ENCODE peak calls at places on chromosome 21, in nine cellular contexts. One of them, this sample, is unnamed. For H3K36me3 and H3K9me3, the result is how much of the 10 kb centered on the place peaks cover.

GRCh38 chr21:38165466-38166213 is 91.2 kb upstream of the KCNJ15 start:
- DNase-seq in heart right ventricle: no peak
- DNase-seq in endodermal cell: peak
- DNase-seq in breast epithelium: no peak
- DNase-seq in heart left ventricle: no peak
- DNase-seq in ovary: no peak
- DNase-seq in aorta: no peak
- DNase-seq in adipocyte: no peak
- DNase-seq in body of pancreas: no peak
- DNase-seq in this sample: no peak

GRCh38 chr21:28142692-28143091 is 850.0 kb downstream of the LTN1 start:
- DNase-seq in heart right ventricle: no peak
- DNase-seq in endodermal cell: no peak
- DNase-seq in breast epithelium: no peak
- DNase-seq in heart left ventricle: no peak
- DNase-seq in ovary: no peak
- DNase-seq in aorta: no peak
- DNase-seq in adipocyte: peak
- DNase-seq in body of pancreas: no peak
- DNase-seq in this sample: no peak

GRCh38 chr21:37644666-37645065 is 271.6 kb downstream of the KCNJ6 start:
- DNase-seq in heart right ventricle: peak
- DNase-seq in endodermal cell: no peak
- DNase-seq in breast epithelium: no peak
- DNase-seq in heart left ventricle: no peak
- DNase-seq in ovary: no peak
- DNase-seq in aorta: no peak
- DNase-seq in adipocyte: no peak
- DNase-seq in body of pancreas: no peak
- DNase-seq in this sample: no peak

GRCh38 chr21:15309721-15310120 is 244.9 kb upstream of the NRIP1 start:
- DNase-seq in heart right ventricle: peak
- DNase-seq in endodermal cell: no peak
- DNase-seq in breast epithelium: no peak
- DNase-seq in heart left ventricle: peak
- DNase-seq in ovary: peak
- DNase-seq in aorta: peak
- DNase-seq in adipocyte: no peak
- DNase-seq in body of pancreas: peak
- DNase-seq in this sample: no peak

GRCh38 chr21:14545906-14546480 is at the start of gene SAMSN1:
- DNase-seq in heart right ventricle: no peak
- DNase-seq in endodermal cell: no peak
- DNase-seq in breast epithelium: no peak
- DNase-seq in heart left ventricle: peak
- DNase-seq in ovary: no peak
- DNase-seq in aorta: peak
- DNase-seq in adipocyte: no peak
- DNase-seq in body of pancreas: peak
- DNase-seq in this sample: peak

GRCh38 chr21:14815001-14815400 is 249.8 kb downstream of the NRIP1 start:
- DNase-seq in heart right ventricle: no peak
- DNase-seq in endodermal cell: no peak
- DNase-seq in breast epithelium: no peak
- DNase-seq in heart left ventricle: no peak
- DNase-seq in ovary: no peak
- DNase-seq in aorta: no peak
- DNase-seq in adipocyte: peak
- DNase-seq in body of pancreas: no peak
- DNase-seq in this sample: no peak

GRCh38 chr21:41957991-41958766 is 4.4 kb upstream of the C2CD2 start:
- DNase-seq in heart right ventricle: peak
- DNase-seq in endodermal cell: peak
- DNase-seq in breast epithelium: peak
- DNase-seq in heart left ventricle: peak
- DNase-seq in ovary: peak
- DNase-seq in aorta: peak
- DNase-seq in adipocyte: peak
- DNase-seq in body of pancreas: peak
- DNase-seq in this sample: no peak

GRCh38 chr21:15197696-15198095 is 132.9 kb upstream of the NRIP1 start:
- DNase-seq in heart right ventricle: no peak
- DNase-seq in endodermal cell: no peak
- DNase-seq in breast epithelium: no peak
- DNase-seq in heart left ventricle: no peak
- DNase-seq in ovary: no peak
- DNase-seq in aorta: no peak
- DNase-seq in adipocyte: no peak
- DNase-seq in body of pancreas: no peak
- DNase-seq in this sample: no peak

GRCh38 chr21:39094087-39094785 is 89.0 kb downstream of the PSMG1 start:
- DNase-seq in heart right ventricle: no peak
- DNase-seq in endodermal cell: no peak
- DNase-seq in breast epithelium: no peak
- DNase-seq in heart left ventricle: no peak
- DNase-seq in ovary: no peak
- DNase-seq in aorta: no peak
- DNase-seq in adipocyte: no peak
- DNase-seq in body of pancreas: no peak
- DNase-seq in this sample: no peak

GRCh38 chr21:41827951-41828883 is 50.9 kb downstream of the PRDM15 start:
- DNase-seq in heart right ventricle: no peak
- DNase-seq in endodermal cell: no peak
- DNase-seq in breast epithelium: no peak
- DNase-seq in heart left ventricle: no peak
- DNase-seq in ovary: no peak
- DNase-seq in aorta: peak
- DNase-seq in adipocyte: no peak
- DNase-seq in body of pancreas: no peak
- DNase-seq in this sample: no peak

GRCh38 chr21:38380391-38381137 is 117.7 kb downstream of the ERG start:
- DNase-seq in heart right ventricle: no peak
- DNase-seq in endodermal cell: no peak
- DNase-seq in breast epithelium: no peak
- DNase-seq in heart left ventricle: no peak
- DNase-seq in ovary: no peak
- DNase-seq in aorta: peak
- DNase-seq in adipocyte: peak
- DNase-seq in body of pancreas: no peak
- DNase-seq in this sample: no peak

GRCh38 chr21:43312751-43313169 is 114.2 kb downstream of the SIK1 start:
- DNase-seq in heart right ventricle: no peak
- DNase-seq in endodermal cell: peak
- DNase-seq in breast epithelium: no peak
- DNase-seq in heart left ventricle: no peak
- DNase-seq in ovary: no peak
- DNase-seq in aorta: no peak
- DNase-seq in adipocyte: no peak
- DNase-seq in body of pancreas: no peak
- DNase-seq in this sample: no peak

GRCh38 chr21:42677339-42678117 is 24.1 kb downstream of the PDE9A start:
- DNase-seq in heart right ventricle: peak
- DNase-seq in endodermal cell: no peak
- DNase-seq in breast epithelium: no peak
- DNase-seq in heart left ventricle: no peak
- DNase-seq in ovary: no peak
- DNase-seq in aorta: peak
- DNase-seq in adipocyte: peak
- DNase-seq in body of pancreas: no peak
- DNase-seq in this sample: peak

GRCh38 chr21:32843561-32843960 is 72.0 kb upstream of the PAXBP1 start:
- DNase-seq in heart right ventricle: no peak
- DNase-seq in endodermal cell: no peak
- DNase-seq in breast epithelium: no peak
- DNase-seq in heart left ventricle: no peak
- DNase-seq in ovary: no peak
- DNase-seq in aorta: no peak
- DNase-seq in adipocyte: no peak
- DNase-seq in body of pancreas: no peak
- DNase-seq in this sample: no peak

GRCh38 chr21:17388226-17388625 is 124.6 kb upstream of the CXADR start:
- DNase-seq in heart right ventricle: no peak
- DNase-seq in endodermal cell: peak
- DNase-seq in breast epithelium: no peak
- DNase-seq in heart left ventricle: no peak
- DNase-seq in ovary: no peak
- DNase-seq in aorta: peak
- DNase-seq in adipocyte: no peak
- DNase-seq in body of pancreas: no peak
- DNase-seq in this sample: no peak

GRCh38 chr21:45998871-45999580 is 17.5 kb downstream of the COL6A1 start:
- DNase-seq in heart right ventricle: peak
- DNase-seq in endodermal cell: peak
- DNase-seq in breast epithelium: peak
- DNase-seq in heart left ventricle: peak
- DNase-seq in ovary: peak
- DNase-seq in aorta: peak
- DNase-seq in adipocyte: no peak
- DNase-seq in body of pancreas: peak
- DNase-seq in this sample: peak
- H3K36me3 ChIP-seq in heart right ventricle: under half
- H3K36me3 ChIP-seq in endodermal cell: under half
- H3K36me3 ChIP-seq in breast epithelium: under half
- H3K36me3 ChIP-seq in heart left ventricle: half or more
- H3K36me3 ChIP-seq in ovary: under half
- H3K36me3 ChIP-seq in aorta: under half
- H3K36me3 ChIP-seq in adipocyte: half or more
- H3K36me3 ChIP-seq in body of pancreas: under half
- H3K36me3 ChIP-seq in this sample: under half

DNA sequence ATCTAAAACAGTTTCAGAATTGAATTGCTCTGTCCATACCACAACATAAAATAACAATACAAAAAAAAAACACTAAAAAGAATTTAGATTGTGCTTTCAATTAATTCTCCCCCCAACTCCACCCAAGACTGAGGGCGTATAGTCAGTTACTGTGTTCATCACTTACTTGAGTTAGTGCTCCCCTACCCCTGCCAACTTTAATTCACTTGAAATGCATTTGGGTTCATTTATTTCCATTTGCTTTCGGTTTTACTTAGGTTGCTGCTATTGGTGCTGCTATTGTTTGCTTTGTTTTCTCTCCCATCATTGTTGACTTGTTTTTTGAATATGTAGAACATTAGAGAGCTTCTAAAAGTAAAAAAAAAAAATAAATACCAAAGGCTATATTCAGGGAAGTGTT is 10.7 kb upstream of the CYYR1 start:
- DNase-seq in heart right ventricle: no peak
- DNase-seq in endodermal cell: no peak
- DNase-seq in breast epithelium: no peak
- DNase-seq in heart left ventricle: no peak
- DNase-seq in ovary: no peak
- DNase-seq in aorta: no peak
- DNase-seq in adipocyte: no peak
- DNase-seq in body of pancreas: no peak
- DNase-seq in this sample: no peak
- H3K4me3 ChIP-seq in heart right ventricle: peak
- H3K4me3 ChIP-seq in endodermal cell: no peak
- H3K4me3 ChIP-seq in breast epithelium: no peak
- H3K4me3 ChIP-seq in heart left ventricle: peak
- H3K4me3 ChIP-seq in ovary: no peak
- H3K4me3 ChIP-seq in aorta: no peak
- H3K4me3 ChIP-seq in adipocyte: no peak
- H3K4me3 ChIP-seq in body of pancreas: no peak
- H3K4me3 ChIP-seq in this sample: no peak

GRCh38 chr21:44399955-44400790 is 46.8 kb downstream of the TRPM2 start:
- DNase-seq in heart right ventricle: no peak
- DNase-seq in endodermal cell: no peak
- DNase-seq in breast epithelium: no peak
- DNase-seq in heart left ventricle: no peak
- DNase-seq in ovary: no peak
- DNase-seq in aorta: no peak
- DNase-seq in adipocyte: no peak
- DNase-seq in body of pancreas: no peak
- DNase-seq in this sample: no peak

GRCh38 chr21:44403106-44404020 is 49.9 kb downstream of the TRPM2 start:
- DNase-seq in heart right ventricle: no peak
- DNase-seq in endodermal cell: no peak
- DNase-seq in breast epithelium: no peak
- DNase-seq in heart left ventricle: no peak
- DNase-seq in ovary: no peak
- DNase-seq in aorta: no peak
- DNase-seq in adipocyte: no peak
- DNase-seq in body of pancreas: no peak
- DNase-seq in this sample: no peak

GRCh38 chr21:44400791-44401385 is 47.5 kb downstream of the TRPM2 start:
- DNase-seq in heart right ventricle: no peak
- DNase-seq in endodermal cell: no peak
- DNase-seq in breast epithelium: no peak
- DNase-seq in heart left ventricle: no peak
- DNase-seq in ovary: no peak
- DNase-seq in aorta: no peak
- DNase-seq in adipocyte: no peak
- DNase-seq in body of pancreas: no peak
- DNase-seq in this sample: no peak

GRCh38 chr21:44402323-44403105 is 49.1 kb downstream of the TRPM2 start:
- DNase-seq in heart right ventricle: no peak
- DNase-seq in endodermal cell: no peak
- DNase-seq in breast epithelium: no peak
- DNase-seq in heart left ventricle: no peak
- DNase-seq in ovary: no peak
- DNase-seq in aorta: no peak
- DNase-seq in adipocyte: no peak
- DNase-seq in body of pancreas: no peak
- DNase-seq in this sample: no peak

DNA sequence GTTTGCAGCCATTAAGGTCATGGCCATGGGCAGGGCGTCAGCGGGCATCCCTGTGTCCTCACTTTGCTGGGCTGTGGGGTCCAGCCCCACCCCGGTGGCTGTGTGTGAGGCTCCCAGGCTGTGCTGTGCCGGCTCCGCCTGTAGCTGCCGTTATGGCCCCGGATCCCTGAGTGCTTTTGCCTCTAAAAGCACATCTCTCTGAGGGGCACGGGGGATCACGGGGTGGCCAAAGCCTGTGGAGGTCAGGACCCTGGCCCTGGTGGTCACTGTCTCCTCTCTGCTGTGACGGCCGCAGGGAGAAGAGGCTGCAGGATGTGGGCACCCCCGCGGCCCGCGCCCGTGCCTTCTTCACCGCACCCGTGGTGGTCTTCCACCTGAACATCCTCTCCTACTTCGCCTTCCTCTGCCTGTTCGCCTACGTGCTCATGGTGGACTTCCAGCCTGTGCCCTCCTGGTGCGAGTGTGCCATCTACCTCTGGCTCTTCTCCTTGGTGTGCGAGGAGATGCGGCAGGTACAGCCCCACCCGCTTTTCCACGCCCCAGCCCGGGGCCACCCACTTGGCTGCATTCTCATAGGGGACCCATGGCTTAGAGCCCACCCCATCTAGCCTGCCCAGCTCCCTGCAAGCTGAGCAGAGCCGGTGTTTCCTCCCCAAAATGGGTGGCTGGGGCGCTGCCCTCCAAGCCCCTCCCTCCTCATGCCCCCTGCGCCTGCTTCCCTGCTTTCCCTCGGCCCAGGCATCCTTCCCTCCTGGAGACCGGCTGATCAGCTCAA is 48.2 kb downstream of the TRPM2 start:
- DNase-seq in heart right ventricle: no peak
- DNase-seq in endodermal cell: no peak
- DNase-seq in breast epithelium: no peak
- DNase-seq in heart left ventricle: no peak
- DNase-seq in ovary: no peak
- DNase-seq in aorta: no peak
- DNase-seq in adipocyte: no peak
- DNase-seq in body of pancreas: no peak
- DNase-seq in this sample: no peak
- H3K9me3 ChIP-seq in heart right ventricle: under half
- H3K9me3 ChIP-seq in endodermal cell: under half
- H3K9me3 ChIP-seq in breast epithelium: under half
- H3K9me3 ChIP-seq in heart left ventricle: under half
- H3K9me3 ChIP-seq in ovary: under half
- H3K9me3 ChIP-seq in aorta: under half
- H3K9me3 ChIP-seq in adipocyte: under half
- H3K9me3 ChIP-seq in body of pancreas: under half
- H3K9me3 ChIP-seq in this sample: under half

GRCh38 chr21:24594082-24594481 is 1013.2 kb downstream of the MRPL39 start:
- DNase-seq in heart right ventricle: no peak
- DNase-seq in endodermal cell: peak
- DNase-seq in breast epithelium: no peak
- DNase-seq in heart left ventricle: no peak
- DNase-seq in ovary: no peak
- DNase-seq in aorta: no peak
- DNase-seq in adipocyte: no peak
- DNase-seq in body of pancreas: no peak
- DNase-seq in this sample: no peak
- H3K36me3 ChIP-seq in heart right ventricle: under half
- H3K36me3 ChIP-seq in endodermal cell: under half
- H3K36me3 ChIP-seq in breast epithelium: under half
- H3K36me3 ChIP-seq in heart left ventricle: under half
- H3K36me3 ChIP-seq in ovary: under half
- H3K36me3 ChIP-seq in aorta: under half
- H3K36me3 ChIP-seq in adipocyte: under half
- H3K36me3 ChIP-seq in body of pancreas: under half
- H3K36me3 ChIP-seq in this sample: under half